ENCODE peak calls at places on chromosomes 1 and 21, in four cellular contexts. C is Karpas-422, R is HCT116, G is K562. M is an unnamed sample. For H3K4me1 and H4K20me1, the result is how much of the 10 kb centered on the place peaks cover.

GRCh38 chr1:212205843-212206242 is 79.4 kb upstream of the PPP2R5A start:
- DNase-seq in C (no peak), R (no peak), G (peak), M (no peak)

GRCh38 chr1:23555225-23555801 is 4.0 kb downstream of the ID3 start:
- DNase-seq in C (no peak), R (no peak), G (no peak), M (no peak)

GRCh38 chr1:231420959-231421615 is 1.0 kb downstream of the EGLN1 start:
- DNase-seq in C (peak), R (no peak), G (peak), M (peak)

GRCh38 chr1:13830616-13831280 is 130.8 kb downstream of the PRDM2 start:
- DNase-seq in C (no peak), R (no peak), G (no peak), M (no peak)

GRCh38 chr1:237226177-237226944 is 184.4 kb downstream of the RYR2 start:
- DNase-seq in C (no peak), R (no peak), G (no peak), M (no peak)

GRCh38 chr1:169044971-169045370 is 61.5 kb upstream of the ATP1B1 start:
- DNase-seq in C (no peak), R (no peak), G (no peak), M (peak)

GRCh38 chr1:36609241-36610027 is 126.7 kb upstream of the CSF3R start:
- DNase-seq in C (peak), R (peak), G (peak), M (peak)

GRCh38 chr1:9439074-9439761 is 100.0 kb upstream of the SLC25A33 start:
- DNase-seq in C (no peak), R (no peak), G (no peak), M (no peak)

GRCh38 chr1:210024996-210025395 is 87.0 kb downstream of the SYT14 start:
- DNase-seq in C (no peak), R (no peak), G (no peak), M (no peak)

GRCh38 chr1:238951809-238952208 is 434.6 kb upstream of the CHRM3 start:
- DNase-seq in C (no peak), R (no peak), G (no peak), M (no peak)

GRCh38 chr1:70382682-70383081 is 28.2 kb upstream of the ANKRD13C start:
- DNase-seq in C (peak), R (no peak), G (no peak), M (no peak)

GRCh38 chr1:32138965-32139364 is 31.1 kb downstream of the KPNA6 start:
- DNase-seq in C (no peak), R (no peak), G (no peak), M (no peak)

GRCh38 chr1:45820797-45821196 is 17.4 kb downstream of the MAST2 start:
- DNase-seq in C (no peak), R (no peak), G (no peak), M (no peak)

GRCh38 chr1:56557746-56558145 is 21.6 kb downstream of the PLPP3 start:
- DNase-seq in C (no peak), R (no peak), G (no peak), M (no peak)

GRCh38 chr1:192538407-192539311 is 36.9 kb upstream of the RGS1 start:
- DNase-seq in C (peak), R (no peak), G (no peak), M (peak)

GRCh38 chr1:208866351-208866750 is 622.2 kb upstream of the PLXNA2 start:
- DNase-seq in C (no peak), R (no peak), G (no peak), M (no peak)

GRCh38 chr1:41486892-41487728 is 2.6 kb upstream of the EDN2 start:
- DNase-seq in C (no peak), R (no peak), G (no peak), M (no peak)

GRCh38 chr1:28163496-28164120 is 12.9 kb downstream of the PTAFR start:
- DNase-seq in C (no peak), R (no peak), G (no peak), M (no peak)

GRCh38 chr1:91864017-91864700 is 21.8 kb downstream of the TGFBR3 start:
- DNase-seq in C (no peak), R (no peak), G (no peak), M (no peak)

GRCh38 chr1:19011832-19012231 is 55.4 kb upstream of the IFFO2 start:
- DNase-seq in C (no peak), R (no peak), G (no peak), M (no peak)
- H3K9ac ChIP-seq in C (no peak), R (peak), G (no peak), M (no peak)

GRCh38 chr1:10637833-10638558 is 158.4 kb downstream of the CASZ1 start:
- DNase-seq in C (no peak), R (no peak), G (no peak), M (no peak)

GRCh38 chr1:10640079-10640578 is 156.3 kb downstream of the CASZ1 start:
- DNase-seq in C (no peak), R (no peak), G (no peak), M (no peak)

GRCh38 chr1:10637400-10637799 is 159.0 kb downstream of the CASZ1 start:
- DNase-seq in C (no peak), R (no peak), G (no peak), M (no peak)

GRCh38 chr1:10639301-10640078 is 157.0 kb downstream of the CASZ1 start:
- DNase-seq in C (no peak), R (no peak), G (no peak), M (no peak)

DNA sequence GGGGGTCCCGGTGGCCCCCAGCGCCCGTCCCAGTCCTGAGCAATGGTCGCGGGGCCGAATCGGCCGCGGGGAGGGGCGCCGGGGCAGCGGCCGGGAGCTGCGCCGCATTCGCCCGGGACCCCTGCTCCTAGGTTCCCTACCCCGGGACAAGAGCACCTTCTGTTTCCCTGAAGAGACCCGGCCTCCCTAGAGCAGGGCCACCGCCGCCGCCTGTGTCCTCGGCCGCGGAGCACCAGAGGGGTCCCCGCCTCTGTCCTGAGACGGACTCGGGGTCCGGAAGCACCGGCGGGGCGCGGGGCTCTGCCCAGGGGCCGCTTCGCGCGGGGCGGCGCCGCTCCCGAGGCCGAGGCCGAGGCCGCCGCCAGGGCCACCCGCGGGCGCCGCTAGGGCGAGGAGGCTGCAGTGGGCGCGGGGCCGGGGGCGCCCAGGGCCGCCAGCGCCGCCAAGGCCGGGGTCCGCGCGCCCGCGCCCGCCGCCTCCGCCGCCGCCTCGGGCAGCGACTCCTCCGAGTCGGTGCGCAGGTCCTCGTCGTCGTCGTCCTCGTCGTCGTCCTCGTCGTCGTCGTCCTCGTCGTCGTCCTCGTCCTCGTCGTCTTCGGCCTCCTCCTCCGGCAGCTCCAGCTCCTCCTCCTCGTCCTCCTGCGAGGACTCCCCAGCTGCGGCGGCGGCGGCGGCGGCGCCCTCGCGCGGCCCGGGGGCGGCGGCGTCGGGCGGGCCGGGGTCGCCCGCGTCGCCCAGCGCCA is 157.7 kb downstream of the CASZ1 start:
- DNase-seq in C (no peak), R (no peak), G (no peak), M (no peak)
- H3K4me1 ChIP-seq in C (under half), R (under half), G (under half), M (under half)

GRCh38 chr1:44346184-44346583 is 8.9 kb downstream of the ERI3 start:
- DNase-seq in C (no peak), R (no peak), G (no peak), M (no peak)

GRCh38 chr1:44351289-44351688 is 3.8 kb downstream of the ERI3 start:
- DNase-seq in C (no peak), R (no peak), G (no peak), M (no peak)

GRCh38 chr1:44348046-44348628 is 6.9 kb downstream of the ERI3 start:
- DNase-seq in C (no peak), R (no peak), G (no peak), M (no peak)

GRCh38 chr1:44345187-44345775 is 9.8 kb downstream of the ERI3 start:
- DNase-seq in C (no peak), R (no peak), G (no peak), M (no peak)

GRCh38 chr1:44347280-44347679 is 7.8 kb downstream of the ERI3 start:
- DNase-seq in C (no peak), R (no peak), G (no peak), M (no peak)
- H4K20me1 ChIP-seq in C (under half), R (under half), G (under half), M (under half)

DNA sequence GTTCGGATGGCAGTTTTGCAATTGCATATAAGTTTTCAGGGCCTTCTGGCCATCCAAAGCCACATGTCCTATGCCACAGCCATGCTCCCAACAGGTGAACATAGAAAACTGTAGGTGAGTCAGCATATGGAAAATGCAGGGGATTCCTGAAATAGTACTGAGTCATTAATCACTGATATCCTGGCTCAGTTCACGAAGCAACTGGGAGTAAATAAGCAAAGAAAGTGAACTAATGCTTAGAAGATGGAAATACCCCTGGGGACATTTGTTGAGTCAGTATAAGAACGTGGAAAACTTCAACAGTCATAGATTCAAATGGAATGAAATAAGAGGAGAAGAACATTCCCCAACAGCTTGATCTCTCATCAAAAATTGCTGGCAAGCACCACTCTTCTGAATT is 148.9 kb upstream of the RUNX1 start:
- DNase-seq in C (no peak), R (peak), G (no peak), M (no peak)
- H3K9ac ChIP-seq in C (no peak), R (no peak), G (no peak), M (no peak)

GRCh38 chr1:154423303-154423987 is 18.3 kb downstream of the IL6R start:
- DNase-seq in C (no peak), R (no peak), G (no peak), M (no peak)

GRCh38 chr1:154427173-154428139 is 22.3 kb downstream of the IL6R start:
- DNase-seq in C (peak), R (no peak), G (no peak), M (no peak)

GRCh38 chr1:154422521-154422920 is 17.4 kb downstream of the IL6R start:
- DNase-seq in C (no peak), R (no peak), G (no peak), M (no peak)

GRCh38 chr1:154423988-154424326 is 18.8 kb downstream of the IL6R start:
- DNase-seq in C (no peak), R (no peak), G (no peak), M (no peak)

GRCh38 chr1:154425172-154425571 is 20.0 kb downstream of the IL6R start:
- DNase-seq in C (no peak), R (no peak), G (no peak), M (no peak)
- H3K4me1 ChIP-seq in C (under half), R (half or more), G (under half), M (under half)

GRCh38 chr1:116913941-116914340 is 4.2 kb downstream of the PTGFRN start:
- DNase-seq in C (no peak), R (no peak), G (no peak), M (no peak)
- H4K20me1 ChIP-seq in C (under half), R (under half), G (under half), M (under half)

GRCh38 chr21:31336739-31337040 is 7.4 kb downstream of the TIAM1 start:
- DNase-seq in C (no peak), R (no peak), G (no peak), M (no peak)
- H3K9ac ChIP-seq in C (no peak), R (peak), G (no peak), M (no peak)

GRCh38 chr1:8011016-8011415 is 15.1 kb downstream of the ERRFI1 start:
- DNase-seq in C (no peak), R (no peak), G (no peak), M (no peak)
- H3K4me1 ChIP-seq in C (under half), R (under half), G (under half), M (under half)